ENCODE peak calls at places on chromosomes 12 and 14, in four cellular contexts. C, Z, X and F are unnamed samples. For H3K4me1 and H3K27me3, the result is how much of the 10 kb centered on the place peaks cover.

GRCh38 chr14:98953544-98954346 is 318.3 kb downstream of the BCL11B start:
- DNase-seq in C (no peak), Z (peak), X (no peak), F (no peak)

GRCh38 chr12:132954471-132955048 is 1.5 kb downstream of the ZNF605 start:
- DNase-seq in C (no peak), Z (no peak), X (no peak), F (no peak)

GRCh38 chr12:47082963-47083621 is 3.3 kb upstream of the AMIGO2 start:
- DNase-seq in C (no peak), Z (peak), X (no peak), F (peak)

GRCh38 chr12:87025976-87026375 is 769.8 kb upstream of the MGAT4C start:
- DNase-seq in C (no peak), Z (peak), X (no peak), F (no peak)

GRCh38 chr14:79629891-79630560 is 581.3 kb downstream of the DIO2 start:
- DNase-seq in C (no peak), Z (peak), X (no peak), F (no peak)

GRCh38 chr14:71497645-71498086 is 434.6 kb upstream of the RGS6 start:
- DNase-seq in C (peak), Z (peak), X (no peak), F (no peak)

GRCh38 chr14:58107947-58108552 is 44.0 kb downstream of the ARMH4 start:
- DNase-seq in C (no peak), Z (peak), X (peak), F (peak)

GRCh38 chr14:59028476-59029202 is 159.8 kb upstream of the DAAM1 start:
- DNase-seq in C (peak), Z (peak), X (no peak), F (peak)

GRCh38 chr12:102063066-102063465 is 1.3 kb upstream of the WASHC3 start:
- DNase-seq in C (no peak), Z (no peak), X (no peak), F (no peak)

GRCh38 chr12:79681008-79681590 is 9.7 kb downstream of the PAWR start:
- DNase-seq in C (no peak), Z (peak), X (no peak), F (no peak)

DNA sequence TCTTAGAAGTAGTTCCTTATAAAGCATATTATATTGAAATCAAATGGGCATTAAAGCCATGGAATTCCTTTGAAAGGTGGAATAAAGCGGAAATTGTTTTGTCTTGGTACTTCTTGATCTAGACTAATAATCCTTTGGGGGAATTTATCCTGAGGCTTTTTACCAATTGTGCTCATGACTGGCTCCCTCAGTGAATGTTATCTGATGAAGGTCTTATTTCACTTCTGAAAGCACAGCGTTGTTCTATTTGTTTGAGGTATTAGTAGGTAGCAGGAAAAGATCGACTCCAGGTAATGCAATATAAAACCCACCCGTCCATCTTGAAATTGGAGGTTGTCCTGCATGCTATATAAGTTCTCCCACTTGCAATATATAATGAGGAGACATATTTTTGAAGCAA is 64.8 kb downstream of the PPFIBP1 start:
- DNase-seq in C (no peak), Z (no peak), X (no peak), F (no peak)
- H3K27ac ChIP-seq in C (no peak), Z (no peak), X (no peak), F (no peak)

DNA sequence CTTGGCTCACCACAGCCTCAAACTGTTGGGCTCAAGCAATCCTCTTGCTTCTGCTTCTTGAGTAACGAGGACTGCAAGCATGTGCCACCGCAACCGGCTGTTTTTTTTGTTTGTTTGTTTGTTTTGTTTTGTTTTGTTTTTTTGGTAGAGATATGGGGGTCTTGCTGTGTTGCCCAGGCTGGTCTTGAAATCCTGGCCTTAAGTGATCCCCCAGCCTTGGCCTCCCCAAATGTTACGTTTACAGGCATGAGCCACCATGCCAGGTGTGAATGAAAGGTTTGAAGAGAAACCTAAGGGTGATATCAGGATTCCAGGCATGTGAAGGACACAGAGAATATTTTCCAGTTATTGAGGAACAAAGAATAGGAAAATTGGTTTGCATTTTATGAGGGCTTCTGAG is 45.0 kb downstream of the ANO6 start:
- DNase-seq in C (no peak), Z (no peak), X (no peak), F (no peak)
- H3K4me1 ChIP-seq in C (under half), Z (under half), X (under half), F (under half)

GRCh38 chr14:76394569-76394968 is 18.6 kb downstream of the ESRRB start:
- DNase-seq in C (no peak), Z (no peak), X (no peak), F (no peak)
- H3K27me3 ChIP-seq in C (under half), Z (under half), X (under half), F (under half)

GRCh38 chr14:26286066-26286791 is 311.6 kb downstream of the NOVA1 start:
- DNase-seq in C (no peak), Z (peak), X (no peak), F (no peak)
- H3K27ac ChIP-seq in C (no peak), Z (no peak), X (no peak), F (no peak)